ENCODE peak calls at places on chromosomes 2 and 18, in four cellular contexts. Z, O, R and D are unnamed samples.

GRCh38 chr18:5058768-5059539 is 138.1 kb downstream of the AKAIN1 start:
- DNase-seq in R (no peak), O (no peak), Z (no peak), D (peak; percentile 17)

GRCh38 chr2:95166065-95166763 is 605 bp downstream of the ZNF2 start:
- DNase-seq in O (no peak), R (no peak), Z (no peak), D (no peak)

GRCh38 chr2:122737429-122738077 is 982.1 kb downstream of the TSN start:
- DNase-seq in Z (no peak), O (no peak), R (no peak), D (no peak)

GRCh38 chr2:60577884-60578283 is 24.4 kb upstream of the BCL11A start:
- DNase-seq in Z (no peak), O (no peak), R (no peak), D (no peak)

GRCh38 chr2:86453838-86454237 is 12.7 kb downstream of the KDM3A start:
- DNase-seq in O (no peak), R (no peak), Z (no peak), D (peak; percentile 34)

GRCh38 chr18:23182606-23183005 is 47.3 kb downstream of the CABLES1 start:
- DNase-seq in Z (no peak), R (peak; percentile 70), O (no peak), D (no peak)

GRCh38 chr2:127570282-127571250 is 35.1 kb downstream of the MYO7B start:
- DNase-seq in R (peak; percentile 67), O (no peak), Z (peak; percentile 59), D (no peak)

GRCh38 chr2:225354281-225354774 is 45.2 kb upstream of the NYAP2 start:
- DNase-seq in Z (no peak), O (no peak), R (no peak), D (peak; percentile 3)

GRCh38 chr2:134739261-134739878 is 20.6 kb upstream of the TMEM163 start:
- DNase-seq in R (no peak), O (no peak), Z (no peak), D (no peak)

GRCh38 chr2:28544405-28544914 is 48.6 kb downstream of the PLB1 start:
- DNase-seq in R (no peak), O (no peak), Z (no peak), D (no peak)

GRCh38 chr2:240429872-240430491 is 5.5 kb upstream of the GPC1 start:
- DNase-seq in Z (no peak), R (peak; percentile 63), O (no peak), D (no peak)

GRCh38 chr2:236400594-236401360 is 136.6 kb upstream of the ASB18 start:
- DNase-seq in Z (no peak), R (no peak), O (no peak), D (no peak)

GRCh38 chr2:226057914-226058313 is 658.4 kb downstream of the NYAP2 start:
- DNase-seq in R (no peak), Z (no peak), O (no peak), D (no peak)

GRCh38 chr2:85169581-85169980 is 36.4 kb downstream of the TCF7L1 start:
- DNase-seq in Z (no peak), O (no peak), R (peak; percentile 9), D (no peak)

GRCh38 chr2:234368861-234369261 is 128.0 kb downstream of the ARL4C start:
- DNase-seq in O (no peak), Z (no peak), R (no peak), D (no peak)

GRCh38 chr2:120400546-120400945 is 54.6 kb downstream of the INHBB start:
- DNase-seq in R (peak; percentile 53), Z (no peak), O (no peak), D (no peak)

GRCh38 chr18:9474103-9474982 is 970 bp upstream of the RALBP1 start:
- DNase-seq in R (peak; percentile 75), O (no peak), Z (no peak), D (no peak)

GRCh38 chr2:201915446-201915845 is 109.1 kb downstream of the CDK15 start:
- DNase-seq in R (no peak), O (no peak), Z (no peak), D (no peak)

GRCh38 chr18:10559566-10560456 is 34.0 kb downstream of the NAPG start:
- DNase-seq in O (no peak), Z (no peak), R (no peak), D (peak; percentile 30)

GRCh38 chr2:224181534-224182155 is 142.6 kb upstream of the SERPINE2 start:
- DNase-seq in O (no peak), R (no peak), Z (no peak), D (no peak)

GRCh38 chr2:135836596-135836995 is 388 bp downstream of the LCT start:
- DNase-seq in O (no peak), Z (no peak), R (no peak), D (no peak)

GRCh38 chr2:101349893-101350662 is 37.2 kb downstream of the CREG2 start:
- DNase-seq in Z (no peak), O (peak; percentile 11), R (no peak), D (no peak)

GRCh38 chr18:56172527-56172926 is 465.9 kb downstream of the TXNL1 start:
- DNase-seq in O (no peak), R (no peak), Z (no peak), D (no peak)

GRCh38 chr2:63840081-63840784 is 1.5 kb upstream of the UGP2 start:
- DNase-seq in O (no peak), R (peak; percentile 75), Z (no peak), D (no peak)

GRCh38 chr2:130246430-130246829 is 48.2 kb upstream of the TUBA3E start:
- DNase-seq in Z (no peak), O (no peak), R (no peak), D (no peak)

GRCh38 chr2:131039908-131040660 is 53.2 kb downstream of the FAM168B start:
- DNase-seq in O (no peak), R (peak; percentile 82), Z (no peak), D (no peak)

GRCh38 chr18:64037812-64038414 is 68.0 kb downstream of the SERPINB8 start:
- DNase-seq in O (no peak), Z (no peak), R (no peak), D (peak; percentile 62)

GRCh38 chr2:193818801-193819499 is 1624.2 kb upstream of the TMEFF2 start:
- DNase-seq in R (peak; percentile 62), Z (peak; percentile 57), O (no peak), D (no peak)

GRCh38 chr18:7878265-7879173 is 311.4 kb downstream of the PTPRM start:
- DNase-seq in R (no peak), O (no peak), Z (no peak), D (no peak)

GRCh38 chr2:69789129-69789528 is 40.3 kb upstream of the GMCL1 start:
- DNase-seq in O (peak; percentile 62), R (no peak), Z (no peak), D (peak; percentile 10)

GRCh38 chr2:10524341-10524740 is 76.2 kb upstream of the ODC1 start:
- DNase-seq in O (no peak), Z (no peak), R (peak; percentile 34), D (no peak)

GRCh38 chr2:84701880-84702279 is 179.0 kb downstream of the TRABD2A start:
- DNase-seq in Z (no peak), R (no peak), O (peak; percentile 90), D (no peak)

GRCh38 chr2:127176371-127177311 is 43.5 kb downstream of the CYP27C1 start:
- DNase-seq in O (no peak), R (peak; percentile 69), Z (no peak), D (peak; percentile 65)

GRCh38 chr2:121828281-121828731 is 72.9 kb downstream of the TSN start:
- DNase-seq in O (no peak), R (no peak), Z (no peak), D (no peak)

GRCh38 chr18:3816601-3817363 is 366.8 kb downstream of the TGIF1 start:
- DNase-seq in R (no peak), O (peak; percentile 93), Z (no peak), D (peak; percentile 58)

GRCh38 chr18:26621161-26622026 is 73.0 kb upstream of the KCTD1 start:
- DNase-seq in O (no peak), R (no peak), Z (no peak), D (peak; percentile 25)

DNA sequence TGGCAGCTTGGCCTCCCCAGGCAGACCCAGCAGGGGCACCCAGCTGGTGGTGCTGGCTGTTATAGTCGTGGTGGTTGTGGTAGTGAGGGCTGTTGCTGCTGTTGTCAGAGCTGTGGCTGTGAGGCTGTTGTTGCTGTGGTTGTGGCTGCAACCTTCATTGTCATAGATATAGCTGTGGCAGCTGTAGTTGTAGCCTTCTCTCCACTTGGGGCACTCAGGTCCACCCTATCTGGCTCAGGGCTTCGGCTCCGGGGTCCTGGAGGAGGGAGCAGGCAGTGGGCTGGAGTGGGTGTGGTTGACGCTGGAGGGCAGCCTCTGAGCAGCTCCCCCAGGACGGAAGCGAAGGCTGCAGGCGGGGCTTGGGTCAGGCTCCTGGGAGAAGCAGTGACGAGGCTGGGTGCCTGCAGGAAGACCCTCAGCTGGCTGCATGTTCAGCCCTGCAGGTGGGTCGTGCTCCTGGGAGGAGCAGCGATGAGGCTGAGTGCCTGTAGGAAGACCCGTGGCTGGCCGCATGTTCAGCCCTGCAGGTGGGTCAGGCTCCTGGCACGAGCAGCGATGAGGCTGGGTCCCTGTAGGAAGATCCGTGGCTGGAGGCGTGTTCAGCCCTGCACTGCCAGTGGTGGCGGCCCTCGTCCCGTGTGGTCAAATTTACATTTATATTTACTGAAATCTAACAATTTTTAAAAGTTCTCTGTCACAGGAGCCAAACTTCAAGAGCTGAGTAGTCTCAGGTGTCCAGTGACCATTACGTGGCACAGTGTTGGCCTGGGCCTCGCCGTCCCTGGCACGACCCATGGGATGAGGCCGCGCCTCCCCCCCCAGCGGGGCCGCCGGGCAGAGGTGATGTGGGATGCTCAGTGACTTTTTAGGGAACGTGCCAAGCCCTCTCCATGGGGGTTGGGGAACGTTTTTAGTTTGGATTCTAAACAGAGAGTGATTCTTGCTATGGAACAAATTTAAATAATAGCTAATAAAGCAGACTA is 79.2 kb upstream of the PXDN start:
- DNase-seq in O (no peak), Z (no peak), R (no peak), D (peak; percentile 26)
- TF ChIP-seq CTCF in O (no peak), Z (no peak), R (no peak), D (peak; percentile 28)

GRCh38 chr2:46195819-46196218 is 101.4 kb upstream of the EPAS1 start:
- DNase-seq in Z (no peak), R (no peak), O (no peak), D (no peak)
- TF ChIP-seq CTCF in Z (no peak), R (no peak), O (no peak), D (no peak)

DNA sequence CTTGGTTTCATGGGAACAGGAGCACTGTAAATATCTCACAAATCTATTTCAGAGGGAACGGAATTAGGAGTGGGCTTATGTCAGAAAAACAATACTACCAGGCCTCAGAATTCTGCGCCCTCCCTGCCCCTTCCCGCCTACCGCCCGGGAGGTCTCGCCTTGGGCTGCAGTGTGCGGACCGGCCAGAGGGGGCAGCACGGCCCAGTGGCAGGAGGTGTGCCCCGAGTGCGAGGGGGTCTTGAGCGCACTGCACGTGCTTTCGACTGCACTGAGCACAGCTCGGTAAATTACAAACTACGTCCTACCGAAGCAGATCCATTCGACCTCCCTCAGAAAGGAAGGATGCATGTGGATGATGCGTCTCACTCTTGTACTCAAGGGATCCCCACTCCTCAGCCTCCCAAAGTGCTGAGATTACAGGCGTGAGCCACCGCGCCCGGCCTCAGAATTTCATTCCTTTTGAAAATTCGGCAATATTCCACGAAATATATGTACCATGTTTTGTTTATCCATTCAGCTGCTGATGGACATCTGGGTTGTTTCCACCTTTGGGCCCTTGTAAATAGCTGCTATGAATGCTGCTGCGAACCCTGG is 297.0 kb downstream of the BCL2 start:
- DNase-seq in O (no peak), Z (no peak), R (no peak), D (peak; percentile 20)
- TF ChIP-seq CTCF in O (peak; percentile 45), Z (peak; percentile 71), R (peak; percentile 34), D (peak; percentile 56)

GRCh38 chr2:183207110-183207509 is 82.9 kb downstream of the NUP35 start:
- DNase-seq in R (no peak), Z (no peak), O (peak; percentile 11), D (no peak)

GRCh38 chr2:183209395-183210028 is 85.3 kb downstream of the NUP35 start:
- DNase-seq in Z (no peak), O (no peak), R (no peak), D (no peak)

GRCh38 chr2:183204397-183204796 is 80.2 kb downstream of the NUP35 start:
- DNase-seq in Z (no peak), O (no peak), R (no peak), D (no peak)
- TF ChIP-seq CTCF in Z (no peak), O (no peak), R (no peak), D (no peak)